ENCODE peak calls at places on chromosome 6, in five cellular contexts. H is cardiac muscle cell, D is fibroblast of mammary gland, Q is upper lobe of right lung, W is astrocyte of the spinal cord. A is an unnamed sample.

GRCh38 chr6:15090745-15091384 is 155.0 kb upstream of the JARID2 start:
- DNase-seq in H (no peak), D (no peak), Q (no peak), W (no peak), A (no peak)

GRCh38 chr6:26249959-26250805 is 114.8 kb upstream of the BTN3A2 start:
- DNase-seq in H (peak), D (no peak), Q (peak), W (peak), A (peak)

GRCh38 chr6:52820198-52820597 is 16.6 kb upstream of the GSTA1 start:
- DNase-seq in H (no peak), D (peak), Q (no peak), W (peak), A (no peak)

GRCh38 chr6:12538881-12539357 is 177.6 kb upstream of the PHACTR1 start:
- DNase-seq in H (no peak), D (no peak), Q (no peak), W (peak), A (no peak)

GRCh38 chr6:165646484-165646883 is 16.6 kb downstream of the PDE10A start:
- DNase-seq in H (no peak), D (no peak), Q (no peak), W (no peak), A (no peak)

GRCh38 chr6:99434702-99435530 is 9.8 kb upstream of the PNISR start:
- DNase-seq in H (peak), D (peak), Q (no peak), W (peak), A (no peak)

GRCh38 chr6:29792123-29793035 is 35.2 kb upstream of the HLA-G start:
- DNase-seq in H (peak), D (peak), Q (peak), W (no peak), A (peak)

GRCh38 chr6:154274175-154274574 is 82.4 kb downstream of the IPCEF1 start:
- DNase-seq in H (no peak), D (no peak), Q (no peak), W (no peak), A (no peak)

GRCh38 chr6:83952830-83953229 is 80.7 kb upstream of the MRAP2 start:
- DNase-seq in H (no peak), D (peak), Q (no peak), W (no peak), A (no peak)

GRCh38 chr6:165231581-165232276 is 77.7 kb downstream of the C6orf118 start:
- DNase-seq in H (peak), D (peak), Q (no peak), W (peak), A (no peak)

GRCh38 chr6:104855507-104855906 is 4.2 kb downstream of the HACE1 start:
- DNase-seq in H (no peak), D (peak), Q (no peak), W (peak), A (no peak)

GRCh38 chr6:29561091-29561490 is 1.6 kb upstream of the UBD start:
- DNase-seq in H (no peak), D (no peak), Q (no peak), W (no peak), A (no peak)

GRCh38 chr6:64665137-64665536 is 1029.5 kb downstream of the PHF3 start:
- DNase-seq in H (no peak), D (no peak), Q (no peak), W (no peak), A (no peak)

GRCh38 chr6:71099649-71100048 is 142.8 kb upstream of the B3GAT2 start:
- DNase-seq in H (no peak), D (no peak), Q (no peak), W (no peak), A (no peak)

GRCh38 chr6:133115960-133116359 is 125.2 kb upstream of the EYA4 start:
- DNase-seq in H (no peak), D (no peak), Q (no peak), W (no peak), A (no peak)

GRCh38 chr6:124699038-124699437 is 263.2 kb upstream of the RNF217 start:
- DNase-seq in H (no peak), D (no peak), Q (no peak), W (no peak), A (no peak)

DNA sequence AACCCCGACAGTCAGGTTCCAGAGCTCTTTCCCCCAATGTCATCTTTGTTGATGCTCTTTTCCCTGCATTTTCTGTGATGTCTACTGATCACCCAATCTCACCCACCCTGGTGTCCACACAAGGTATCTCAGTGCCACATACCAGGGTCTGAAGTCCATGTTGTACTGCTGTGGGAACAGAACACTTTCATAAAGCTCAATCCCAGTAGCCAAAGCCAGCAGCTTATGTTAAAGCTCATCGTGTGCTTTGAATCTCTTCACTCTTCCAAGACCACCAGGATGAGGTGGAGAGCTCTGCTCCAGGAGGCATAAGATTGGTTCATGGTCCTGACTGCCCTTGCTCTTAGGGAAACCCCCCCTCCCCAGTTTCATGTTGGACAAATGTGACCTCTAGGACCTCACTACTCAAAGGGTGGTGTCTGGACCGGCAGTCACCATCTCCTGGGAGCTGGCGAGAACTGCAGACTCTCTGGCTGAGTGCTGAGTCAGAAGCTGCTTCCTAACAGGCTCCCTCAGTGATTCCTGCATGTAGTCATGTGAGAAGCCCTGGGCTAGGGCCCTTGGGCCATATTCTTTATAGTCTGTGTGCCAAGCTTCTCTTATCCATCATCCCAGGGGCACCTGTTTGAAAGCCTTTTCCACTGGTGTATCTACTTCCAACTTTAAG is 13.4 kb upstream of the CPNE5 start:
- DNase-seq in H (no peak), D (peak), Q (no peak), W (peak), A (no peak)
- TF ChIP-seq CTCF in H (no peak), D (peak), Q (no peak), W (peak), A (no peak)

GRCh38 chr6:37783831-37784584 is 35.5 kb upstream of the ZFAND3 start:
- DNase-seq in H (peak), D (peak), Q (peak), W (peak), A (peak)
- TF ChIP-seq CTCF in H (peak), D (no peak), Q (no peak), W (peak), A (no peak)

GRCh38 chr6:46832816-46833215 is 39.6 kb downstream of the MEP1A start:
- DNase-seq in H (no peak), D (no peak), Q (no peak), W (no peak), A (no peak)
- TF ChIP-seq CTCF in H (no peak), D (no peak), Q (no peak), W (no peak), A (no peak)

DNA sequence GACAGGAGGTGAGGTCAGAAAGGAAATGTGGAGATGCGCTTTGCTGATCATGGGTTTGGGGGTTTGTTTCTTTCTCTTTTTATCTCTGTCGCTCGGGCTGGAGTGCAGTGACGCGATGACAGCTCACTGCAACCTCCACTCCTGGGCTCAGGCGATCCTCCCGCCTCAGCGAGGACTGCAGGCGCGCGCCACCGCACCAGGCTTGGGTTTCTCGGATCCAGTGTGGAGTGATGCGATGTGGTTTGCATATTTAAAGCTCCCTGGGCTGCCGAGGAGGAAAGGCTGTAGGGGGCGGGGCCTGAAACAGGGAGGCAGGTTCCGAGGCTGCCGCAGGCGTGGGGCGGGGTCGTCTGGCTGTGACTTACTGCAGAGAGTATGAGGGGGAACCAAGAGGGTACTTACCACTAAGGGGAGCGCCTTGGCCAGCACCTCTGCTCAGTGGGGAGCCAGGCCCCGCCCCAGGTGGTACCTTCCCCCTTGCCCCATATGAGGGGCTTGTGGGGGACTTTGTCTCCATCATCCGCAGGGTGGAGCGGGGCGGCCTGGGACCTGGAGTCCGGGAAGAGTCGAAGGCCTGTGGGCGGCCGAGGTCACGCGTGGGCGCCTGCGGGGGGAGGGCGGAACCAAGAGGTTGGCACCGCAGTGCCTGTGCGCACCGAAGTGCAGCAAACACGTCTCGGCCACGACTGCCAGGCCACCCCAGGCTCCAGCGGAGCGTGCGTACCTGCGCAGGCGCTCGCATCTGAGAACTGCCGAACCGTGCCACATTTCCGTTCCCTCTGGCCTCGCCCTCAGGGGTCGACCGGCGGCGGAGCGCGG is 12.7 kb upstream of the BAK1 start:
- DNase-seq in H (no peak), D (no peak), Q (peak), W (no peak), A (peak)
- TF ChIP-seq CTCF in H (no peak), D (no peak), Q (no peak), W (no peak), A (no peak)

DNA sequence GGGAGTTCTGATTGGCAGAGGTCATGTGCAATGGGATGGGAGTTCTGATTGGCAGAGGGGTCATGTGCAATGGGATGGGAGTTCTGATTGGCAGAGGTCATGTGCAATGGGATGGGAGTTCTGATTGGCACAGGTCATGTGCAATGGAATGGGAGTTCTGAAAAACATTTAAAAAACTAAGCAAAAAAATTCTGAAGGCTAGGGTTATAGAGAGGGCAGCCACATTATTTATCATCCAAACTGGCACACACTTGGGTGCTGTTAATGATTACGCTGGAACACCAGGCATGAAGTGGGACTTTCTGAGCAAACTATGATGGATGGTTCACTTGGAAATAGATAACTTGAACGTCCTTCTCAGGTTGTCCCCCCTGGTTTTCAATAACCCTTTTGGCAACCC is 187.9 kb upstream of the FOXQ1 start:
- DNase-seq in H (no peak), D (no peak), Q (no peak), W (no peak), A (no peak)
- TF ChIP-seq CTCF in H (no peak), D (no peak), Q (no peak), W (no peak), A (no peak)

DNA sequence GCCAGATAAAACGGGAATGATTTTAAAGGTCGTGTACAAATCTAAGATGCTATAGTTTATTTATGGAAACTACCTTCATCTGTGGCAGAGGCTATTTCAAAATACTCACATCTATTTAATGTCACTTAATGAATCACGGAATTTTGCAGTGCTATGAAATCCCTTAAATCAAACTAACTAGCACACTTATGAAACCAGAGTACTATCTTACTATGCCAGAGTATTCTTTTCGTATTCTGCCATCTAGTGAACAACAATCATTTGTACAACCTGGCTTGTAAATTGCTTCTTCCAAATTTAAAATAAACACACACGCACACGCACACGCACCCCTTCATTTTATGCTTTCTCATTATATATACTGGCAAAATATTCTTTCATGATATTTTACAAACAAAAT is 78.0 kb upstream of the BMP5 start:
- DNase-seq in H (no peak), D (peak), Q (no peak), W (peak), A (no peak)
- TF ChIP-seq CTCF in H (peak), D (peak), Q (no peak), W (peak), A (no peak)

DNA sequence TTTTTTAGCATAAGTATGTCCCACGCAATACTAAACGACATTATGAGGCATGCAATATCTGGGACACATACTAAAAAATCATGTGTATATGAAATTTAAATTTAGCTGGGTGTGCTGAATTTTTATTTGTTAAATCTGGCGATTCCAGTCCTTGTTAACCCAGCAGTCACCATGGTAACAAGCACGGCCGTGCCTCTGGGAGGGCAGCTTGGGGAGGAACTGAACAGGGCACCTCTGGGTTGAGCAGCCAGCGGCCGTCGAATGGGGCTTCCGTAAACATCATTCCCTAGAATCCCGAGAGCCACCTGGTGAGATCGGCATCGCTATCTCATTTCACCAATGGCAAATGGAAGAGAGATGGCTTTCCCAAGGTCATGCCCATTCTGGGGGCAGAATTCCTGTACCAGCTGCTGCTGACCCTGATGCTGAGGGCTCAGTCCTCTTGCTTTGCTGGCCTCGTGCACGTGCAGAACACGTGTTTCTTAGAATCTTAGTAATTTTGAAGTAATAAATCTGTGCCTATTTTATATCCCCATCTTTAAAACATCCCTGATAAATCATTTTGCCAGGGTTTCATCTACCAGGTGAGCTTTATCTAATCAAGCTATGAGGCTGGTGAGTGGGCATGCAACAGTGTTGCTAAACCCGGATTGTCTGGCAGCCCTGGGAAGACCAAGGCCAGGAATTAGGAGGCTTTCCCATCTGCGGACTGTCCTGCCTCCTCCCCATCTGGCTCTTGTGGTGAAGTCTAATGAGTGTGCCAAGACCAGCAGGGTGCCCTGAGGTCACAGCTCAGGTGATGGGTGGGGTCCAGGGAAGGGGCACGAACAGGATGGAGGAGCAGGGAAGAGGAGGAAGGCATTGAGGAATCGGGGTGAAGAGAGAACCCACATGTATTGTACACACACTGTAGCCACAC is 85.1 kb downstream of the AGPAT4 start:
- DNase-seq in H (no peak), D (no peak), Q (no peak), W (no peak), A (no peak)
- TF ChIP-seq CTCF in H (no peak), D (no peak), Q (no peak), W (no peak), A (no peak)